ENCODE peak calls at places on chromosomes 3 and 15, in seven cellular contexts. W is IMR-90, E is K562, Q is GM12892, V is body of pancreas, U is transverse colon, P is A549. C is an unnamed sample.
A peak's percentile ranks its signal among the peaks of the same experiment; 100 is the strongest.

GRCh38 chr3:185332026-185332735 is 30.8 kb upstream of the MAP3K13 start:
- DNase-seq in W (peak; percentile 82), E (no peak), Q (no peak), V (no peak), U (no peak), P (no peak), C (no peak)

GRCh38 chr15:63599401-63600000 is 2.3 kb downstream of the FBXL22 start:
- DNase-seq in W (no peak), E (no peak), Q (no peak), V (peak; percentile 82), U (peak; percentile 82), P (peak; percentile 74), C (no peak)

GRCh38 chr3:119122350-119122749 is 23.6 kb upstream of the TEX55 start:
- DNase-seq in W (no peak), E (no peak), Q (no peak), V (no peak), U (no peak), P (no peak), C (no peak)

GRCh38 chr3:27333843-27334242 is 35.3 kb downstream of the NEK10 start:
- DNase-seq in W (no peak), E (no peak), Q (no peak), V (no peak), U (no peak), P (no peak), C (no peak)

GRCh38 chr3:135137296-135137695 is 342.2 kb downstream of the EPHB1 start:
- DNase-seq in W (no peak), E (no peak), Q (no peak), V (no peak), U (no peak), P (no peak), C (no peak)

GRCh38 chr3:31878231-31878838 is 102.7 kb downstream of the OSBPL10 start:
- DNase-seq in W (peak; percentile 57), E (no peak), Q (no peak), V (no peak), U (no peak), P (no peak), C (no peak)

GRCh38 chr3:129890891-129891290 is 2.6 kb downstream of the TMCC1 start:
- DNase-seq in W (no peak), E (no peak), Q (no peak), V (no peak), U (no peak), P (no peak), C (no peak)

GRCh38 chr3:183845608-183846288 is 20.4 kb upstream of the MAP6D1 start:
- DNase-seq in W (peak; percentile 31), E (no peak), Q (no peak), V (no peak), U (no peak), P (no peak), C (peak; percentile 50)

GRCh38 chr3:63910873-63911272 is 1.3 kb downstream of the SCAANT1 start:
- DNase-seq in W (peak; percentile 59), E (no peak), Q (no peak), V (no peak), U (no peak), P (no peak), C (no peak)

GRCh38 chr15:55084216-55084615 is 112.5 kb downstream of the RSL24D1 start:
- DNase-seq in W (no peak), E (no peak), Q (no peak), V (no peak), U (no peak), P (no peak), C (no peak)

GRCh38 chr3:167913218-167913902 is 177.8 kb downstream of the SERPINI1 start:
- DNase-seq in W (peak; percentile 3), E (no peak), Q (no peak), V (peak; percentile 30), U (no peak), P (peak; percentile 2), C (peak; percentile 8)

GRCh38 chr15:101206173-101206572 is 45.7 kb downstream of the CHSY1 start:
- DNase-seq in W (peak; percentile 95), E (no peak), Q (no peak), V (no peak), U (no peak), P (no peak), C (no peak)

GRCh38 chr15:55282284-55282833 is 7.3 kb downstream of the RAB27A start:
- DNase-seq in W (peak; percentile 84), E (peak; percentile 55), Q (no peak), V (peak; percentile 51), U (no peak), P (no peak), C (no peak)

GRCh38 chr3:177177670-177178295 is 19.5 kb downstream of the TBL1XR1 start:
- DNase-seq in W (no peak), E (no peak), Q (no peak), V (no peak), U (peak; percentile 74), P (no peak), C (no peak)

GRCh38 chr15:51322622-51323296 is 15.6 kb downstream of the CYP19A1 start:
- DNase-seq in W (no peak), E (no peak), Q (no peak), V (peak; percentile 63), U (peak; percentile 28), P (no peak), C (no peak)

GRCh38 chr3:53179580-53179979 is 18.6 kb downstream of the PRKCD start:
- DNase-seq in W (no peak), E (no peak), Q (no peak), V (no peak), U (no peak), P (no peak), C (no peak)
- TF ChIP-seq POLR2A in W (no peak), E (no peak), Q (no peak), V (no peak), U (no peak), P (no peak), C (no peak)

GRCh38 chr3:98593046-98593936 is at the start of gene CPOX:
- DNase-seq in W (peak; percentile 88), E (peak; percentile 90), Q (peak; percentile 73), V (peak; percentile 79), U (peak; percentile 93), P (peak; percentile 81), C (peak; percentile 79)
- TF ChIP-seq POLR2A in W (no peak), E (peak; percentile 79), Q (peak; percentile 79), V (peak; percentile 26), U (peak; percentile 40), P (peak; percentile 50), C (peak; percentile 34)

DNA sequence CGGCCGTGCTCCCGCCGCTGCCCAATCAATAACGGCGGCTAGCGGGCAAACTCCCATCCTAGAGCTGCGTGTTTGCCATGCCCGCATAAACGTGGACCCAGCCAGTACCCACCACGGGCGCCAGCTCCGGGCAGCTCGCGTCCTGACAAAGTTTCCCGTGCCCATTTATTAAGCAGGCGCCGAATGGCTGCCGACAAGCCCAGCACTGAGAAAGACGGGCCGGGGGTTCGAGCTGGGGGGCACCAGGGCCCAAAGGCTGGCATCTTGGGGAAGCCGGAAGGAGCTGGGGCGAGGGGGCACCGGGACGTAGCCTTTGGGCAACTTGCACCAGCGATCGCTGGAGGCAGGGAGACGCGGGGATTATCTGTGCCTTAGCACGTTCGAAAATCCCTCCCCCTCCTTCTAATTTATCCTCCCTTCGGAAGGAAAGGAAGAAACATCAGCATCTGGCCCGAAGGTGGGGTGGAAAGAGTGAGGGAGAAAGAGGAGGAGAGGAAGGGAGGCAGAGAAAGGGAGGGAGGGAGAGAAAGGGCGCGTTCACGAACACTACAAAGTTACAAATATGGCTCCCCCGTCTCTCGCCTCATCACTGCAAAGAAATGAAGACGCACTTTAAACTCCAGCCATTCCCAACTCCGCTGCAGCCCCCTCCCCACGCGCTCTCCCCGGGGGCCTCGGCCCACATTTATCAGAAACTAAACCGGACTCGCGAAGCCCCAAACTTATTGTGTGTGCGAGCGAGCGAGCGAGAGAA is 1.1 kb downstream of the ANP32A start:
- DNase-seq in W (peak; percentile 47), E (peak; percentile 48), Q (no peak), V (peak; percentile 42), U (peak; percentile 44), P (peak; percentile 60), C (peak; percentile 23)
- TF ChIP-seq POLR2A in W (no peak), E (peak; percentile 52), Q (peak; percentile 37), V (peak; percentile 20), U (peak; percentile 14), P (no peak), C (no peak)

DNA sequence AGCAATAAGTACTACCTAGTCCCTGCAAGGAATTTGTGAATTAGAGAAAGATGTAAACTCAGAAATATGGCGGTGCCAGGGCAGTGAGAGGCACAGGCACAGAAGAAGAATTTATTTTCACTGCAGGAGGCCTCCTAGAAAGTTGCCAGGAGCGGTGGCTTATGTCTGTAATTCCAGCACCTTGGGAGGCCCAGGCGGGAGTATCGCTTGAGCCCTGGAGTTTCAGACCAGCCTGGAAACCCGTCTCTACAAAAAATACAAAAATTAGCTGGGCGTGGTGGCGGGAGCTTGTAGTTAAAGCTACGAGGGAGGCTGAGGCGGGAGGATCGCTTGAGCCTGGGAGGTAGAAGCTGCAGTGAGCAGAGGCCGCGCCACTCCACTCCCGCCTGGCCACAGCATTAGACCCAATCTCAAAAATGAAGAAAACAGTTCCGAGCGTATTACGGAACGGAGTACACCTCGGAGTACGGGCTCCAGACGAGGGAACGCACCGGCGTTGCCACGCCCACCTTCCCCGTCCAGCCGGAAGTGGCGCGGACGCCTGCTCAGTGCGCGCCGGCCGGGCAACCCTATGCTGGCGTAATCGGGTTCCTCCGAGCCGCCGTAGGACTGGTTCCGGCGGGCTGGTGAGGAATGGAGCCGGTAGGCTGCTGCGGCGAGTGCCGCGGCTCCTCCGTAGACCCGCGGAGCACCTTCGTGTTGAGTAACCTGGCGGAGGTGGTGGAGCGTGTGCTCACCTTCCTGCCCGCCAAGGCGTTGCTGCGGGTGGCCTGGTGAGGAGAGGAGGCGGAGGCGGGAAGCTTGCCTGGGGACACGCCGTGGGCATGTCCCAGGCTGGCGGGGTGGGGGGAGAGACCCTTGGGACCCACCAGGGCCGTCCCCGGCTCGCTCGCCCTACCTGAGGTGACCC is at the start of gene FBXO22:
- DNase-seq in W (peak; percentile 88), E (peak; percentile 85), Q (peak; percentile 64), V (peak; percentile 94), U (peak; percentile 94), P (peak; percentile 88), C (peak; percentile 60)
- TF ChIP-seq POLR2A in W (peak; percentile 64), E (peak; percentile 92), Q (peak; percentile 94), V (peak; percentile 81), U (peak; percentile 82), P (peak; percentile 91), C (peak; percentile 80)

C was measured in H54.